ENCODE peak calls at places on chromosomes 3 and 15, in eight cellular contexts. One of them, this sample, is unnamed.

GRCh38 chr15:40379853-40380252 is 2.7 kb upstream of the KNSTRN start:
- DNase-seq in coronary artery: no peak
- DNase-seq in left ventricle myocardium inferior: peak
- DNase-seq in BE2C: no peak
- DNase-seq in thoracic aorta: peak
- DNase-seq in upper lobe of right lung: peak
- DNase-seq in brain microvascular endothelial cell: peak
- DNase-seq in esophagus muscularis mucosa: no peak
- DNase-seq in this sample: peak

GRCh38 chr3:157660847-157661246 is 157.6 kb upstream of the VEPH1 start:
- DNase-seq in coronary artery: no peak
- DNase-seq in left ventricle myocardium inferior: no peak
- DNase-seq in BE2C: no peak
- DNase-seq in thoracic aorta: no peak
- DNase-seq in upper lobe of right lung: no peak
- DNase-seq in brain microvascular endothelial cell: no peak
- DNase-seq in esophagus muscularis mucosa: no peak
- DNase-seq in this sample: no peak

GRCh38 chr3:71753716-71754609 is at the start of gene GPR27:
- DNase-seq in coronary artery: no peak
- DNase-seq in left ventricle myocardium inferior: peak
- DNase-seq in BE2C: peak
- DNase-seq in thoracic aorta: no peak
- DNase-seq in upper lobe of right lung: peak
- DNase-seq in brain microvascular endothelial cell: no peak
- DNase-seq in esophagus muscularis mucosa: no peak
- DNase-seq in this sample: peak

GRCh38 chr15:68310811-68311463 is 33.4 kb downstream of the FEM1B start:
- DNase-seq in coronary artery: no peak
- DNase-seq in left ventricle myocardium inferior: no peak
- DNase-seq in BE2C: no peak
- DNase-seq in thoracic aorta: no peak
- DNase-seq in upper lobe of right lung: no peak
- DNase-seq in brain microvascular endothelial cell: no peak
- DNase-seq in esophagus muscularis mucosa: peak
- DNase-seq in this sample: no peak

GRCh38 chr3:11624704-11625375 is 18.9 kb downstream of the VGLL4 start:
- DNase-seq in coronary artery: no peak
- DNase-seq in left ventricle myocardium inferior: no peak
- DNase-seq in BE2C: no peak
- DNase-seq in thoracic aorta: no peak
- DNase-seq in upper lobe of right lung: no peak
- DNase-seq in brain microvascular endothelial cell: no peak
- DNase-seq in esophagus muscularis mucosa: no peak
- DNase-seq in this sample: no peak

GRCh38 chr3:150414273-150414672 is 6.2 kb downstream of the TSC22D2 start:
- DNase-seq in coronary artery: no peak
- DNase-seq in left ventricle myocardium inferior: no peak
- DNase-seq in BE2C: no peak
- DNase-seq in thoracic aorta: no peak
- DNase-seq in upper lobe of right lung: no peak
- DNase-seq in brain microvascular endothelial cell: peak
- DNase-seq in esophagus muscularis mucosa: no peak
- DNase-seq in this sample: peak

GRCh38 chr15:51721199-51721960 is 16.1 kb downstream of the LYSMD2 start:
- DNase-seq in coronary artery: no peak
- DNase-seq in left ventricle myocardium inferior: no peak
- DNase-seq in BE2C: no peak
- DNase-seq in thoracic aorta: no peak
- DNase-seq in upper lobe of right lung: no peak
- DNase-seq in brain microvascular endothelial cell: no peak
- DNase-seq in esophagus muscularis mucosa: no peak
- DNase-seq in this sample: peak

GRCh38 chr3:131350506-131350905 is 31.1 kb upstream of the NUDT16 start:
- DNase-seq in coronary artery: no peak
- DNase-seq in left ventricle myocardium inferior: no peak
- DNase-seq in BE2C: no peak
- DNase-seq in thoracic aorta: no peak
- DNase-seq in upper lobe of right lung: no peak
- DNase-seq in brain microvascular endothelial cell: no peak
- DNase-seq in esophagus muscularis mucosa: no peak
- DNase-seq in this sample: no peak

GRCh38 chr15:52150043-52150825 is 37.7 kb upstream of the BCL2L10 start:
- DNase-seq in coronary artery: no peak
- DNase-seq in left ventricle myocardium inferior: no peak
- DNase-seq in BE2C: no peak
- DNase-seq in thoracic aorta: no peak
- DNase-seq in upper lobe of right lung: no peak
- DNase-seq in brain microvascular endothelial cell: no peak
- DNase-seq in esophagus muscularis mucosa: no peak
- DNase-seq in this sample: no peak

GRCh38 chr15:85403745-85404144 is 23.3 kb downstream of the AKAP13 start:
- DNase-seq in coronary artery: no peak
- DNase-seq in left ventricle myocardium inferior: no peak
- DNase-seq in BE2C: no peak
- DNase-seq in thoracic aorta: no peak
- DNase-seq in upper lobe of right lung: no peak
- DNase-seq in brain microvascular endothelial cell: no peak
- DNase-seq in esophagus muscularis mucosa: no peak
- DNase-seq in this sample: peak

GRCh38 chr3:127035672-127036071 is 52.8 kb downstream of the PLXNA1 start:
- DNase-seq in coronary artery: peak
- DNase-seq in left ventricle myocardium inferior: peak
- DNase-seq in BE2C: peak
- DNase-seq in thoracic aorta: peak
- DNase-seq in upper lobe of right lung: peak
- DNase-seq in brain microvascular endothelial cell: peak
- DNase-seq in esophagus muscularis mucosa: no peak
- DNase-seq in this sample: peak

GRCh38 chr3:15812183-15812582 is 14.4 kb upstream of the ANKRD28 start:
- DNase-seq in coronary artery: no peak
- DNase-seq in left ventricle myocardium inferior: no peak
- DNase-seq in BE2C: no peak
- DNase-seq in thoracic aorta: no peak
- DNase-seq in upper lobe of right lung: no peak
- DNase-seq in brain microvascular endothelial cell: no peak
- DNase-seq in esophagus muscularis mucosa: no peak
- DNase-seq in this sample: no peak

GRCh38 chr15:91853501-91853967 is at the start of gene SLCO3A1:
- DNase-seq in coronary artery: peak
- DNase-seq in left ventricle myocardium inferior: peak
- DNase-seq in BE2C: peak
- DNase-seq in thoracic aorta: peak
- DNase-seq in upper lobe of right lung: peak
- DNase-seq in brain microvascular endothelial cell: no peak
- DNase-seq in esophagus muscularis mucosa: peak
- DNase-seq in this sample: peak
- TF ChIP-seq CTCF in coronary artery: no peak
- TF ChIP-seq CTCF in left ventricle myocardium inferior: no peak
- TF ChIP-seq CTCF in BE2C: no peak
- TF ChIP-seq CTCF in thoracic aorta: no peak
- TF ChIP-seq CTCF in upper lobe of right lung: no peak
- TF ChIP-seq CTCF in brain microvascular endothelial cell: no peak
- TF ChIP-seq CTCF in esophagus muscularis mucosa: no peak
- TF ChIP-seq CTCF in this sample: no peak

GRCh38 chr3:170387952-170388351 is 30.4 kb downstream of the SKIL start:
- DNase-seq in coronary artery: no peak
- DNase-seq in left ventricle myocardium inferior: no peak
- DNase-seq in BE2C: no peak
- DNase-seq in thoracic aorta: no peak
- DNase-seq in upper lobe of right lung: no peak
- DNase-seq in brain microvascular endothelial cell: no peak
- DNase-seq in esophagus muscularis mucosa: no peak
- DNase-seq in this sample: peak
- TF ChIP-seq CTCF in coronary artery: no peak
- TF ChIP-seq CTCF in left ventricle myocardium inferior: no peak
- TF ChIP-seq CTCF in BE2C: no peak
- TF ChIP-seq CTCF in thoracic aorta: no peak
- TF ChIP-seq CTCF in upper lobe of right lung: no peak
- TF ChIP-seq CTCF in brain microvascular endothelial cell: no peak
- TF ChIP-seq CTCF in esophagus muscularis mucosa: no peak
- TF ChIP-seq CTCF in this sample: no peak

GRCh38 chr3:23743141-23743784 is 62.5 kb upstream of the UBE2E1 start:
- DNase-seq in coronary artery: no peak
- DNase-seq in left ventricle myocardium inferior: no peak
- DNase-seq in BE2C: no peak
- DNase-seq in thoracic aorta: no peak
- DNase-seq in upper lobe of right lung: no peak
- DNase-seq in brain microvascular endothelial cell: no peak
- DNase-seq in esophagus muscularis mucosa: no peak
- DNase-seq in this sample: no peak
- TF ChIP-seq CTCF in coronary artery: no peak
- TF ChIP-seq CTCF in left ventricle myocardium inferior: no peak
- TF ChIP-seq CTCF in BE2C: no peak
- TF ChIP-seq CTCF in thoracic aorta: no peak
- TF ChIP-seq CTCF in upper lobe of right lung: no peak
- TF ChIP-seq CTCF in brain microvascular endothelial cell: no peak
- TF ChIP-seq CTCF in esophagus muscularis mucosa: no peak
- TF ChIP-seq CTCF in this sample: no peak

GRCh38 chr15:37134699-37135131 is 34.4 kb upstream of the MEIS2 start:
- DNase-seq in coronary artery: no peak
- DNase-seq in left ventricle myocardium inferior: no peak
- DNase-seq in BE2C: peak
- DNase-seq in thoracic aorta: no peak
- DNase-seq in upper lobe of right lung: no peak
- DNase-seq in brain microvascular endothelial cell: peak
- DNase-seq in esophagus muscularis mucosa: no peak
- DNase-seq in this sample: peak
- TF ChIP-seq CTCF in coronary artery: peak
- TF ChIP-seq CTCF in left ventricle myocardium inferior: peak
- TF ChIP-seq CTCF in BE2C: peak
- TF ChIP-seq CTCF in thoracic aorta: peak
- TF ChIP-seq CTCF in upper lobe of right lung: peak
- TF ChIP-seq CTCF in brain microvascular endothelial cell: peak
- TF ChIP-seq CTCF in esophagus muscularis mucosa: peak
- TF ChIP-seq CTCF in this sample: peak

GRCh38 chr3:43752908-43753307 is 62.2 kb downstream of the ABHD5 start:
- DNase-seq in coronary artery: no peak
- DNase-seq in left ventricle myocardium inferior: no peak
- DNase-seq in BE2C: no peak
- DNase-seq in thoracic aorta: no peak
- DNase-seq in upper lobe of right lung: no peak
- DNase-seq in brain microvascular endothelial cell: no peak
- DNase-seq in esophagus muscularis mucosa: no peak
- DNase-seq in this sample: no peak

GRCh38 chr3:43753743-43754142 is 63.0 kb downstream of the ABHD5 start:
- DNase-seq in coronary artery: no peak
- DNase-seq in left ventricle myocardium inferior: no peak
- DNase-seq in BE2C: no peak
- DNase-seq in thoracic aorta: no peak
- DNase-seq in upper lobe of right lung: no peak
- DNase-seq in brain microvascular endothelial cell: peak
- DNase-seq in esophagus muscularis mucosa: no peak
- DNase-seq in this sample: peak

GRCh38 chr3:43747641-43748040 is 56.9 kb downstream of the ABHD5 start:
- DNase-seq in coronary artery: no peak
- DNase-seq in left ventricle myocardium inferior: no peak
- DNase-seq in BE2C: no peak
- DNase-seq in thoracic aorta: no peak
- DNase-seq in upper lobe of right lung: no peak
- DNase-seq in brain microvascular endothelial cell: peak
- DNase-seq in esophagus muscularis mucosa: no peak
- DNase-seq in this sample: peak

GRCh38 chr3:43742935-43743334 is 52.2 kb downstream of the ABHD5 start:
- DNase-seq in coronary artery: no peak
- DNase-seq in left ventricle myocardium inferior: no peak
- DNase-seq in BE2C: no peak
- DNase-seq in thoracic aorta: no peak
- DNase-seq in upper lobe of right lung: no peak
- DNase-seq in brain microvascular endothelial cell: peak
- DNase-seq in esophagus muscularis mucosa: no peak
- DNase-seq in this sample: peak

GRCh38 chr3:43748179-43748578 is 57.4 kb downstream of the ABHD5 start:
- DNase-seq in coronary artery: no peak
- DNase-seq in left ventricle myocardium inferior: no peak
- DNase-seq in BE2C: no peak
- DNase-seq in thoracic aorta: no peak
- DNase-seq in upper lobe of right lung: no peak
- DNase-seq in brain microvascular endothelial cell: peak
- DNase-seq in esophagus muscularis mucosa: no peak
- DNase-seq in this sample: peak
- TF ChIP-seq CTCF in coronary artery: no peak
- TF ChIP-seq CTCF in left ventricle myocardium inferior: no peak
- TF ChIP-seq CTCF in BE2C: no peak
- TF ChIP-seq CTCF in thoracic aorta: no peak
- TF ChIP-seq CTCF in upper lobe of right lung: no peak
- TF ChIP-seq CTCF in brain microvascular endothelial cell: no peak
- TF ChIP-seq CTCF in esophagus muscularis mucosa: no peak
- TF ChIP-seq CTCF in this sample: peak

DNA sequence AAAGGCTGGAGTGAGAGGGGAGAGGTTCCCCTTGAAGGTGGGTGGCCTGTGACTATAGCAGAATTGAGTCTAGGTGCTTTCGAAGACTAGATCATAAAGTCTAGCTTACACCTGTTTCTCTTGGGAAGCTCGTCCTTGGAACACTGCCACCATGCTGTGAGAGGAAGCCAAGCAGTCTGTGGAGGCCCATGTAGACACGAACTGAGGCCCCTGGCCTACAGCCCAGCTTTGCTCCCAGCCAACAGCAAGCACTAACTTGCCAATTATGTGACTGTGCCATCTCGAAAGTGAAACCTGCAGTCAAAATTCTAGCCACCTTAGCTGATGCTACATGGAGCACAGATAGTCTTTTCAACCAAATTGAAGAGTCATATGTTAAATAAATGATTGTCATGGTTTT is 190.5 kb upstream of the NECTIN3 start:
- DNase-seq in coronary artery: no peak
- DNase-seq in left ventricle myocardium inferior: peak
- DNase-seq in BE2C: peak
- DNase-seq in thoracic aorta: no peak
- DNase-seq in upper lobe of right lung: peak
- DNase-seq in brain microvascular endothelial cell: peak
- DNase-seq in esophagus muscularis mucosa: no peak
- DNase-seq in this sample: peak
- TF ChIP-seq CTCF in coronary artery: no peak
- TF ChIP-seq CTCF in left ventricle myocardium inferior: no peak
- TF ChIP-seq CTCF in BE2C: peak
- TF ChIP-seq CTCF in thoracic aorta: no peak
- TF ChIP-seq CTCF in upper lobe of right lung: no peak
- TF ChIP-seq CTCF in brain microvascular endothelial cell: peak
- TF ChIP-seq CTCF in esophagus muscularis mucosa: peak
- TF ChIP-seq CTCF in this sample: peak

GRCh38 chr15:43209059-43209824 is 11.6 kb downstream of the EPB42 start:
- DNase-seq in coronary artery: peak
- DNase-seq in left ventricle myocardium inferior: no peak
- DNase-seq in BE2C: no peak
- DNase-seq in thoracic aorta: no peak
- DNase-seq in upper lobe of right lung: no peak
- DNase-seq in brain microvascular endothelial cell: no peak
- DNase-seq in esophagus muscularis mucosa: peak
- DNase-seq in this sample: no peak
- TF ChIP-seq CTCF in coronary artery: no peak
- TF ChIP-seq CTCF in left ventricle myocardium inferior: peak
- TF ChIP-seq CTCF in BE2C: no peak
- TF ChIP-seq CTCF in thoracic aorta: no peak
- TF ChIP-seq CTCF in upper lobe of right lung: no peak
- TF ChIP-seq CTCF in brain microvascular endothelial cell: peak
- TF ChIP-seq CTCF in esophagus muscularis mucosa: no peak
- TF ChIP-seq CTCF in this sample: no peak

GRCh38 chr3:148962513-148962912 is 28.8 kb upstream of the GYG1 start:
- DNase-seq in coronary artery: no peak
- DNase-seq in left ventricle myocardium inferior: no peak
- DNase-seq in BE2C: no peak
- DNase-seq in thoracic aorta: no peak
- DNase-seq in upper lobe of right lung: no peak
- DNase-seq in brain microvascular endothelial cell: peak
- DNase-seq in esophagus muscularis mucosa: no peak
- DNase-seq in this sample: peak
- TF ChIP-seq CTCF in coronary artery: no peak
- TF ChIP-seq CTCF in left ventricle myocardium inferior: no peak
- TF ChIP-seq CTCF in BE2C: no peak
- TF ChIP-seq CTCF in thoracic aorta: no peak
- TF ChIP-seq CTCF in upper lobe of right lung: no peak
- TF ChIP-seq CTCF in brain microvascular endothelial cell: peak
- TF ChIP-seq CTCF in esophagus muscularis mucosa: no peak
- TF ChIP-seq CTCF in this sample: peak

GRCh38 chr3:161700998-161701397 is 204.4 kb downstream of the OTOL1 start:
- DNase-seq in coronary artery: no peak
- DNase-seq in left ventricle myocardium inferior: no peak
- DNase-seq in BE2C: no peak
- DNase-seq in thoracic aorta: no peak
- DNase-seq in upper lobe of right lung: no peak
- DNase-seq in brain microvascular endothelial cell: no peak
- DNase-seq in esophagus muscularis mucosa: no peak
- DNase-seq in this sample: no peak
- TF ChIP-seq CTCF in coronary artery: no peak
- TF ChIP-seq CTCF in left ventricle myocardium inferior: no peak
- TF ChIP-seq CTCF in BE2C: no peak
- TF ChIP-seq CTCF in thoracic aorta: no peak
- TF ChIP-seq CTCF in upper lobe of right lung: no peak
- TF ChIP-seq CTCF in brain microvascular endothelial cell: no peak
- TF ChIP-seq CTCF in esophagus muscularis mucosa: no peak
- TF ChIP-seq CTCF in this sample: no peak